ENCODE peak calls at places on chromosomes 3 and 15, in five cellular contexts. Y is mucosa of gallbladder, K is foreskin fibroblast, B is fibroblast of mammary gland, E is RWPE1. Z is an unnamed sample.

GRCh38 chr15:69414702-69415161 is 583 bp downstream of the KIF23 start:
- DNase-seq in B (peak; percentile 79), Y (peak; percentile 53), K (peak; percentile 94), E (peak; percentile 86), Z (no peak)

GRCh38 chr3:10492351-10493201 is 12.8 kb downstream of the ATP2B2 start:
- DNase-seq in Y (no peak), E (no peak), K (no peak), B (no peak), Z (no peak)

GRCh38 chr3:8201011-8201410 is 300.6 kb upstream of the LMCD1 start:
- DNase-seq in K (no peak), B (no peak), E (no peak), Y (no peak), Z (no peak)

GRCh38 chr3:31544634-31545033 is 11.9 kb downstream of the STT3B start:
- DNase-seq in Y (no peak), K (peak; percentile 36), B (peak; percentile 31), E (no peak), Z (no peak)

GRCh38 chr3:128070898-128071591 is 18.8 kb downstream of the SEC61A1 start:
- DNase-seq in Y (no peak), B (no peak), K (no peak), E (no peak), Z (no peak)

GRCh38 chr15:70098170-70098460 is 398 bp upstream of the TLE3 start:
- DNase-seq in B (no peak), Y (no peak), K (no peak), E (no peak), Z (no peak)

GRCh38 chr3:198113219-198114053 is 153.4 kb downstream of the LMLN start:
- DNase-seq in E (no peak), Y (no peak), B (no peak), K (peak; percentile 32), Z (no peak)

GRCh38 chr3:83877909-83878308 is 1080.9 kb upstream of the CADM2 start:
- DNase-seq in Y (no peak), B (no peak), K (peak; percentile 59), E (no peak), Z (no peak)

GRCh38 chr15:58487724-58488120 is 55.9 kb downstream of the LIPC start:
- DNase-seq in K (no peak), Y (no peak), B (no peak), E (no peak), Z (no peak)

GRCh38 chr15:82159922-82160321 is 102.6 kb downstream of the EFL1 start:
- DNase-seq in Y (no peak), K (peak; percentile 99), E (peak; percentile 64), B (peak; percentile 100), Z (no peak)

GRCh38 chr15:75200765-75201608 is 695 bp upstream of the C15orf39 start:
- DNase-seq in B (no peak), E (peak; percentile 92), K (peak; percentile 52), Y (no peak), Z (no peak)

GRCh38 chr3:127685708-127686511 is 13.2 kb downstream of the ABTB1 start:
- DNase-seq in E (no peak), K (no peak), Y (no peak), B (no peak), Z (no peak)

GRCh38 chr15:78850926-78851600 is 21.6 kb upstream of the MORF4L1 start:
- DNase-seq in B (no peak), E (no peak), Y (no peak), K (no peak), Z (no peak)

GRCh38 chr15:70318996-70319465 is 221.3 kb upstream of the TLE3 start:
- DNase-seq in B (peak; percentile 98), K (peak; percentile 85), Y (no peak), E (peak; percentile 14), Z (no peak)

GRCh38 chr3:151901282-151901945 is 28.0 kb downstream of the SUCNR1 start:
- DNase-seq in K (no peak), B (no peak), E (no peak), Y (no peak), Z (no peak)

GRCh38 chr15:94791516-94791915 is 560.2 kb downstream of the MCTP2 start:
- DNase-seq in B (no peak), Y (no peak), K (no peak), E (peak; percentile 35), Z (no peak)

GRCh38 chr3:71002298-71002697 is 581.2 kb downstream of the FOXP1 start:
- DNase-seq in E (no peak), Y (no peak), B (no peak), K (no peak), Z (no peak)

GRCh38 chr15:39021341-39021740 is 456.7 kb upstream of the RASGRP1 start:
- DNase-seq in B (no peak), E (no peak), K (no peak), Y (no peak), Z (no peak)

GRCh38 chr15:31398677-31399260 is 72.1 kb downstream of the KLF13 start:
- DNase-seq in E (no peak), B (no peak), K (no peak), Y (no peak), Z (no peak)

GRCh38 chr3:54653456-54654195 is 274.2 kb downstream of the LRTM1 start:
- DNase-seq in Y (no peak), K (no peak), E (no peak), B (no peak), Z (no peak)

GRCh38 chr3:124765197-124765596 is 34.9 kb downstream of the UMPS start:
- DNase-seq in E (no peak), K (no peak), Y (no peak), B (no peak), Z (no peak)

GRCh38 chr15:66252411-66253295 is 897 bp downstream of the MEGF11 start:
- DNase-seq in K (peak; percentile 79), Y (peak; percentile 47), B (peak; percentile 33), E (peak; percentile 81), Z (no peak)

GRCh38 chr3:113623324-113623723 is 73.1 kb downstream of the USF3 start:
- DNase-seq in B (peak; percentile 3), K (no peak), E (no peak), Y (no peak), Z (no peak)

GRCh38 chr3:17302774-17303173 is 418.0 kb downstream of the PLCL2 start:
- DNase-seq in B (peak; percentile 69), E (no peak), Y (no peak), K (peak; percentile 66), Z (no peak)

GRCh38 chr3:12994357-12994606 is 78.9 kb downstream of the IQSEC1 start:
- DNase-seq in B (no peak), E (no peak), K (peak; percentile 37), Y (no peak), Z (peak; percentile 55)

GRCh38 chr15:66124626-66125025 is 128.9 kb downstream of the MEGF11 start:
- DNase-seq in B (no peak), K (no peak), E (no peak), Y (no peak), Z (no peak)

GRCh38 chr3:161851941-161852566 is 355.4 kb downstream of the OTOL1 start:
- DNase-seq in K (peak; percentile 65), Y (peak; percentile 44), B (peak; percentile 59), E (peak; percentile 28), Z (no peak)

GRCh38 chr15:90082140-90082713 is 20.0 kb downstream of the IDH2 start:
- DNase-seq in Y (no peak), E (no peak), K (no peak), B (no peak), Z (no peak)

GRCh38 chr3:55191911-55192787 is 264.3 kb upstream of the LRTM1 start:
- DNase-seq in Y (no peak), B (peak; percentile 99), E (no peak), K (peak; percentile 91), Z (no peak)

GRCh38 chr3:137263982-137264777 is 306.4 kb downstream of the IL20RB start:
- DNase-seq in Y (no peak), B (no peak), K (no peak), E (no peak), Z (no peak)

GRCh38 chr3:159904911-159905310 is 83.7 kb upstream of the IL12A start:
- DNase-seq in Y (no peak), E (no peak), K (peak; percentile 38), B (no peak), Z (no peak)

GRCh38 chr15:72406936-72407335 is 8.8 kb downstream of the TMEM202 start:
- DNase-seq in K (no peak), B (no peak), Y (no peak), E (no peak), Z (no peak)

GRCh38 chr3:131282379-131282778 is 99.2 kb upstream of the NUDT16 start:
- DNase-seq in E (no peak), B (no peak), K (no peak), Y (no peak), Z (no peak)

GRCh38 chr3:8386221-8386620 is 115.4 kb upstream of the LMCD1 start:
- DNase-seq in B (peak; percentile 41), K (peak; percentile 50), Y (no peak), E (no peak), Z (no peak)

GRCh38 chr3:77081240-77081661 is 41.4 kb downstream of the ROBO2 start:
- DNase-seq in Y (peak; percentile 44), B (peak; percentile 2), E (peak; percentile 14), K (peak; percentile 93), Z (no peak)

GRCh38 chr15:99253381-99254090 is 2.3 kb downstream of the LRRC28 start:
- DNase-seq in E (no peak), B (peak; percentile 88), Y (no peak), K (peak; percentile 63), Z (no peak)

GRCh38 chr15:100001405-100001804 is 268.2 kb upstream of the LYSMD4 start:
- DNase-seq in E (no peak), B (peak; percentile 1), Y (no peak), K (no peak), Z (no peak)